ENCODE peak calls at places on chromosomes 2 and 18, in seven cellular contexts. F is brain microvascular endothelial cell, K is A549, C is right atrium auricular region, Y is AG10803, T is H9, O is HCT116. X is an unnamed sample.

GRCh38 chr2:97754690-97755346 is 41.4 kb downstream of the ZAP70 start:
- DNase-seq in F (no peak), K (no peak), C (no peak), Y (no peak), T (no peak), O (no peak), X (no peak)

GRCh38 chr2:146295080-146295670 is 1549.7 kb upstream of the ACVR2A start:
- DNase-seq in F (no peak), K (no peak), C (no peak), Y (no peak), T (no peak), O (no peak), X (no peak)

GRCh38 chr2:7847321-7847720 is 834.5 kb upstream of the ID2 start:
- DNase-seq in F (no peak), K (no peak), C (no peak), Y (no peak), T (no peak), O (no peak), X (no peak)

GRCh38 chr2:134131681-134132486 is 122.0 kb upstream of the MGAT5 start:
- DNase-seq in F (no peak), K (no peak), C (no peak), Y (no peak), T (no peak), O (no peak), X (no peak)

GRCh38 chr18:50011813-50012445 is 183.0 kb downstream of the MYO5B start:
- DNase-seq in F (peak), K (no peak), C (no peak), Y (peak), T (no peak), O (no peak), X (no peak)

GRCh38 chr2:72104821-72105588 is 42.7 kb downstream of the CYP26B1 start:
- DNase-seq in F (no peak), K (no peak), C (peak), Y (no peak), T (peak), O (no peak), X (no peak)

GRCh38 chr2:54866868-54867267 is 143.4 kb downstream of the EML6 start:
- DNase-seq in F (no peak), K (no peak), C (no peak), Y (no peak), T (no peak), O (no peak), X (no peak)

GRCh38 chr2:10977636-10978035 is 65.9 kb downstream of the KCNF1 start:
- DNase-seq in F (peak), K (no peak), C (no peak), Y (no peak), T (no peak), O (no peak), X (no peak)

GRCh38 chr2:144503221-144503620 is 16.7 kb downstream of the ZEB2 start:
- DNase-seq in F (no peak), K (no peak), C (no peak), Y (no peak), T (no peak), O (no peak), X (no peak)

GRCh38 chr2:118115761-118116160 is 27.5 kb downstream of the INSIG2 start:
- DNase-seq in F (no peak), K (no peak), C (no peak), Y (no peak), T (no peak), O (no peak), X (no peak)

GRCh38 chr2:65655000-65655399 is 222.6 kb upstream of the SPRED2 start:
- DNase-seq in F (no peak), K (no peak), C (no peak), Y (no peak), T (no peak), O (no peak), X (no peak)

GRCh38 chr18:36580266-36580665 is 248.5 kb downstream of the TPGS2 start:
- DNase-seq in F (peak), K (no peak), C (peak), Y (peak), T (no peak), O (no peak), X (no peak)

GRCh38 chr2:11411768-11412448 is 54.1 kb downstream of the E2F6 start:
- DNase-seq in F (peak), K (no peak), C (no peak), Y (peak), T (peak), O (no peak), X (peak)

GRCh38 chr2:70526126-70526525 is 27.5 kb downstream of the TGFA start:
- DNase-seq in F (no peak), K (no peak), C (no peak), Y (no peak), T (no peak), O (no peak), X (no peak)

GRCh38 chr2:171084128-171084527 is 76.6 kb downstream of the TLK1 start:
- DNase-seq in F (no peak), K (no peak), C (no peak), Y (no peak), T (no peak), O (no peak), X (no peak)

GRCh38 chr18:73824684-73825083 is 322.9 kb downstream of the FBXO15 start:
- DNase-seq in F (no peak), K (no peak), C (no peak), Y (peak), T (no peak), O (no peak), X (no peak)

GRCh38 chr18:42644729-42645131 is 470.8 kb downstream of the RIT2 start:
- DNase-seq in F (peak), K (no peak), C (no peak), Y (no peak), T (no peak), O (no peak), X (no peak)

GRCh38 chr2:65512783-65513182 is 80.4 kb upstream of the SPRED2 start:
- DNase-seq in F (no peak), K (no peak), C (no peak), Y (no peak), T (no peak), O (no peak), X (no peak)

GRCh38 chr2:112787729-112788401 is 3.6 kb upstream of the IL1A start:
- DNase-seq in F (no peak), K (no peak), C (no peak), Y (no peak), T (no peak), O (no peak), X (no peak)
- TF ChIP-seq CTCF in F (no peak), K (no peak), C (no peak), Y (no peak), T (no peak), O (no peak), X (no peak)

GRCh38 chr18:3970929-3971328 is 484.2 kb downstream of the DLGAP1 start:
- DNase-seq in F (no peak), K (no peak), C (no peak), Y (no peak), T (no peak), O (no peak), X (no peak)
- TF ChIP-seq CTCF in F (peak), K (no peak), C (no peak), Y (no peak), T (peak), O (peak), X (no peak)

GRCh38 chr18:25334588-25334987 is 17.4 kb downstream of the ZNF521 start:
- DNase-seq in F (no peak), K (no peak), C (no peak), Y (no peak), T (no peak), O (no peak), X (no peak)
- TF ChIP-seq CTCF in F (peak), K (no peak), C (no peak), Y (no peak), T (peak), O (no peak), X (peak)

DNA sequence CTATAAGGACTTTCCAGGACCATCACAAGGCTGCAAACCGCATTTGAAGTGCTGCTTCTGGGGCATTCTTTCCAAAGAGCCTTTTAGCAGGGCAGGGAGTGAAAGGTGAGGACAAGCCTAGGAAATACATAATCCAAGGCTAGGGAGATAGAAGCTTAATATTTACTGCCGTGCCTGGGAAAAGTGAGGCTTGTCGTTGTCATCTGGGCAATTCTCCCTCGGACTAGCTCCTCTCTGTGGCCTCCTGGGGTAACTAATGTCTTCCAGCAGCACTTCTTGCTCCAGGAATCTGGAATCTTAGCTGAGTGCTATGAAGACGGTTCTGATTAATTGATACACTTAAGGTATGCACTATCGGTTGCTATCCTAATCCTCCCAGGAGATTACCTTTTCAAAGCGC is 69.3 kb upstream of the ATL2 start:
- DNase-seq in F (no peak), K (no peak), C (no peak), Y (no peak), T (no peak), O (no peak), X (no peak)
- TF ChIP-seq CTCF in F (peak), K (peak), C (no peak), Y (peak), T (no peak), O (peak), X (no peak)

GRCh38 chr18:57644540-57644939 is 22.9 kb upstream of the NARS1 start:
- DNase-seq in F (no peak), K (no peak), C (no peak), Y (no peak), T (no peak), O (no peak), X (no peak)
- TF ChIP-seq CTCF in F (no peak), K (peak), C (no peak), Y (no peak), T (no peak), O (peak), X (peak)

GRCh38 chr18:7537145-7537544 is 30.0 kb upstream of the PTPRM start:
- DNase-seq in F (no peak), K (no peak), C (no peak), Y (no peak), T (no peak), O (no peak), X (no peak)
- TF ChIP-seq CTCF in F (no peak), K (no peak), C (no peak), Y (no peak), T (no peak), O (no peak), X (no peak)

X was measured in neural crest cell.